ENCODE peak calls at places on chromosome 12, in nine cellular contexts. Z is NCI-H510A treated with DMSO at 0.1 percent for 48 hours; I is AG04450; Y is GM13976; R is astrocyte of the spinal cord; B is left ventricle myocardium inferior; D is NCI-H774; U is naive thymus-derived CD4-positive, alpha-beta T cell; N is IMR-90. E is an unnamed sample.

GRCh38 chr12:26891704-26892103 is 46.1 kb downstream of the INTS13 start:
- DNase-seq in B (no peak), R (no peak), I (no peak), Z (peak; percentile 39), Y (no peak), N (no peak), U (no peak), D (no peak), E (no peak)

GRCh38 chr12:52029686-52030085 is 21.6 kb upstream of the NR4A1 start:
- DNase-seq in U (no peak), D (peak; percentile 86), I (no peak), Y (no peak), N (peak; percentile 52), B (no peak), Z (peak; percentile 91), R (peak; percentile 81), E (peak; percentile 97)

GRCh38 chr12:31585271-31585670 is 5.7 kb downstream of the DENND5B start:
- DNase-seq in N (peak; percentile 63), B (no peak), Y (no peak), U (no peak), I (no peak), R (peak; percentile 65), Z (no peak), D (no peak), E (no peak)

GRCh38 chr12:29395356-29395755 is 14.4 kb upstream of the ERGIC2 start:
- DNase-seq in Z (no peak), I (no peak), N (no peak), Y (no peak), U (no peak), R (no peak), D (no peak), B (no peak), E (no peak)

GRCh38 chr12:56763753-56764657 is 881 bp downstream of the HSD17B6 start:
- DNase-seq in N (peak; percentile 82), B (no peak), R (no peak), U (no peak), I (peak; percentile 36), D (no peak), Z (no peak), Y (no peak), E (no peak)

GRCh38 chr12:903055-903454 is 46.4 kb downstream of the RAD52 start:
- DNase-seq in R (no peak), B (no peak), D (no peak), Y (no peak), I (no peak), U (no peak), Z (no peak), N (no peak), E (peak; percentile 22)

GRCh38 chr12:6962285-6963015 is 8.0 kb downstream of the PHB2 start:
- DNase-seq in Z (peak; percentile 78), I (no peak), Y (no peak), N (no peak), U (no peak), D (peak; percentile 85), B (peak; percentile 13), R (no peak), E (no peak)

GRCh38 chr12:2286461-2287131 is 233.8 kb downstream of the CACNA1C start:
- DNase-seq in Z (no peak), N (no peak), I (no peak), D (no peak), U (no peak), R (no peak), Y (no peak), B (no peak), E (peak; percentile 49)

GRCh38 chr12:91349451-91349850 is 166.8 kb upstream of the DCN start:
- DNase-seq in U (no peak), D (no peak), B (no peak), Z (no peak), Y (no peak), R (no peak), I (no peak), N (peak; percentile 49), E (no peak)

GRCh38 chr12:85781751-85782150 is 54.5 kb downstream of the RASSF9 start:
- DNase-seq in R (no peak), Z (peak; percentile 62), B (no peak), N (no peak), D (peak; percentile 17), I (no peak), Y (no peak), U (no peak), E (no peak)

GRCh38 chr12:64194333-64195149 is 27.6 kb downstream of the KICS2 start:
- DNase-seq in Y (no peak), U (no peak), D (no peak), I (no peak), B (peak; percentile 14), R (peak; percentile 60), N (no peak), Z (no peak), E (no peak)

GRCh38 chr12:87136330-87136976 is 880.3 kb upstream of the MGAT4C start:
- DNase-seq in U (no peak), D (no peak), N (peak; percentile 60), B (no peak), Y (no peak), Z (no peak), I (peak; percentile 30), R (peak; percentile 65), E (no peak)

GRCh38 chr12:109586385-109587296 is 13.0 kb downstream of the MVK start:
- DNase-seq in U (no peak), R (no peak), I (no peak), Z (peak; percentile 80), N (no peak), D (peak; percentile 67), Y (no peak), B (no peak), E (no peak)

GRCh38 chr12:40587416-40587815 is 104.8 kb upstream of the CNTN1 start:
- DNase-seq in D (no peak), R (no peak), U (no peak), N (no peak), I (no peak), B (no peak), Y (no peak), Z (no peak), E (no peak)

GRCh38 chr12:120652671-120653435 is 12.4 kb downstream of the CABP1 start:
- DNase-seq in D (no peak), I (no peak), U (no peak), Y (no peak), B (no peak), Z (no peak), N (no peak), R (no peak), E (no peak)

GRCh38 chr12:6215932-6216494 is 15.8 kb downstream of the CD9 start:
- DNase-seq in D (no peak), U (no peak), Z (peak; percentile 20), I (no peak), Y (no peak), R (peak; percentile 92), N (peak; percentile 33), B (no peak), E (peak; percentile 85)

GRCh38 chr12:112353389-112353788 is 28.8 kb downstream of the HECTD4 start:
- DNase-seq in Z (no peak), D (no peak), R (peak; percentile 42), I (no peak), B (no peak), U (no peak), Y (no peak), N (peak; percentile 44), E (no peak)

GRCh38 chr12:117662620-117663395 is 301.4 kb upstream of the NOS1 start:
- DNase-seq in Z (no peak), D (no peak), R (no peak), I (no peak), U (no peak), Y (no peak), B (no peak), N (no peak), E (no peak)

GRCh38 chr12:69269736-69270135 is 30.4 kb downstream of the CPSF6 start:
- DNase-seq in I (no peak), N (no peak), B (no peak), Y (no peak), Z (no peak), D (no peak), R (no peak), U (no peak), E (no peak)

GRCh38 chr12:42238240-42239140 is at the start of gene YAF2:
- DNase-seq in Y (peak; percentile 93), U (peak; percentile 91), Z (peak; percentile 76), I (peak; percentile 68), N (peak; percentile 85), D (peak; percentile 92), B (peak; percentile 92), R (peak; percentile 83), E (peak; percentile 97)

GRCh38 chr12:46521145-46521544 is 148.6 kb upstream of the SLC38A2 start:
- DNase-seq in B (no peak), Y (no peak), N (no peak), I (no peak), U (no peak), R (no peak), D (no peak), Z (no peak), E (no peak)

GRCh38 chr12:71431991-71432390 is 7.6 kb upstream of the LGR5 start:
- DNase-seq in R (no peak), U (no peak), D (no peak), N (no peak), B (no peak), Y (no peak), I (no peak), Z (no peak), E (no peak)

GRCh38 chr12:89988156-89988555 is 279.5 kb upstream of the ATP2B1 start:
- DNase-seq in N (peak; percentile 39), B (no peak), Z (no peak), D (no peak), I (no peak), U (no peak), R (no peak), Y (no peak), E (no peak)

GRCh38 chr12:123120452-123121166 is 30.3 kb downstream of the PITPNM2 start:
- DNase-seq in I (no peak), D (no peak), B (no peak), R (no peak), Y (no peak), U (no peak), Z (peak; percentile 90), N (no peak), E (peak; percentile 46)